ENCODE peak calls at places on chromosomes 12 and 14, in seven cellular contexts. R is left ventricle myocardium inferior, Y is thoracic aorta, F is mesendoderm, K is tibial artery, M is heart left ventricle, A is right cardiac atrium. T is an unnamed sample.

GRCh38 chr12:60168441-60168840 is 572.6 kb downstream of the SLC16A7 start:
- DNase-seq in R (no peak), Y (no peak), F (no peak), K (no peak), A (no peak), M (no peak), T (no peak)

GRCh38 chr12:93943766-93944165 is 204.6 kb upstream of the PLXNC1 start:
- DNase-seq in R (no peak), K (peak; percentile 79), A (peak; percentile 55), Y (no peak), F (peak; percentile 37), M (no peak), T (no peak)

GRCh38 chr14:95609398-95609990 is 74.6 kb downstream of the GLRX5 start:
- DNase-seq in A (no peak), F (peak; percentile 76), Y (no peak), K (no peak), R (no peak), M (no peak), T (no peak)

GRCh38 chr12:68587448-68587873 is 23.2 kb upstream of the RAP1B start:
- DNase-seq in K (no peak), Y (no peak), A (no peak), F (no peak), M (no peak), R (no peak), T (no peak)

GRCh38 chr12:12056951-12057350 is 13.8 kb upstream of the BCL2L14 start:
- DNase-seq in F (no peak), A (no peak), K (no peak), M (no peak), Y (no peak), R (no peak), T (no peak)

GRCh38 chr12:2453076-2453806 is 341.5 kb upstream of the FKBP4 start:
- DNase-seq in Y (no peak), A (no peak), F (no peak), M (no peak), R (no peak), K (no peak), T (no peak)

GRCh38 chr14:64566651-64567122 is 16.9 kb downstream of the PPP1R36 start:
- DNase-seq in K (no peak), M (no peak), F (peak; percentile 30), Y (no peak), R (no peak), A (peak; percentile 54), T (no peak)

GRCh38 chr14:54364555-54365415 is 32.0 kb upstream of the CDKN3 start:
- DNase-seq in A (peak; percentile 83), M (peak; percentile 62), Y (peak; percentile 31), R (peak; percentile 61), K (peak; percentile 72), F (no peak), T (no peak)

GRCh38 chr14:60249321-60250251 is 565 bp downstream of the PPM1A start:
- DNase-seq in Y (no peak), M (peak; percentile 80), R (peak; percentile 78), F (peak; percentile 89), K (peak; percentile 84), A (peak; percentile 90), T (peak; percentile 71)

GRCh38 chr12:11824736-11825135 is 175.3 kb downstream of the ETV6 start:
- DNase-seq in A (no peak), K (no peak), Y (no peak), F (no peak), M (no peak), R (no peak), T (no peak)

GRCh38 chr12:31118347-31118830 is 44.7 kb downstream of the DDX11 start:
- DNase-seq in K (no peak), Y (no peak), F (peak; percentile 40), M (no peak), A (peak; percentile 59), R (no peak), T (no peak)

GRCh38 chr12:69844416-69844815 is 19.4 kb downstream of the MYRFL start:
- DNase-seq in K (no peak), R (no peak), Y (no peak), A (no peak), F (no peak), M (no peak), T (no peak)

GRCh38 chr14:88025350-88025749 is 20.4 kb downstream of the GPR65 start:
- DNase-seq in A (no peak), Y (no peak), K (no peak), R (no peak), F (no peak), M (no peak), T (no peak)

GRCh38 chr12:66085213-66085612 is 45.3 kb downstream of the LLPH start:
- DNase-seq in R (no peak), A (no peak), Y (no peak), M (no peak), F (no peak), K (no peak), T (no peak)

GRCh38 chr12:66684222-66684621 is 5.3 kb upstream of the GRIP1 start:
- DNase-seq in A (no peak), R (no peak), K (no peak), Y (no peak), M (no peak), F (no peak), T (no peak)

GRCh38 chr14:67940894-67941455 is 121.4 kb downstream of the RAD51B start:
- DNase-seq in K (peak; percentile 71), R (no peak), F (no peak), A (peak; percentile 38), M (no peak), Y (no peak), T (no peak)

GRCh38 chr12:89212339-89212771 is 139.9 kb downstream of the DUSP6 start:
- DNase-seq in A (peak; percentile 59), R (peak; percentile 31), M (peak; percentile 52), Y (no peak), K (no peak), F (no peak), T (no peak)

GRCh38 chr12:27081668-27082091 is 698 bp downstream of the C12orf71 start:
- DNase-seq in R (no peak), K (no peak), Y (no peak), M (no peak), A (peak; percentile 30), F (peak; percentile 79), T (no peak)

GRCh38 chr12:62163368-62163767 is 96.8 kb upstream of the USP15 start:
- DNase-seq in R (no peak), A (no peak), M (no peak), K (no peak), Y (no peak), F (no peak), T (no peak)

GRCh38 chr14:43464968-43465367 is 1042.1 kb downstream of the FSCB start:
- DNase-seq in R (no peak), A (no peak), Y (no peak), K (no peak), M (no peak), F (no peak), T (no peak)

GRCh38 chr12:62744551-62744950 is 190.4 kb downstream of the PPM1H start:
- DNase-seq in F (no peak), R (no peak), K (no peak), A (no peak), M (no peak), Y (no peak), T (no peak)

DNA sequence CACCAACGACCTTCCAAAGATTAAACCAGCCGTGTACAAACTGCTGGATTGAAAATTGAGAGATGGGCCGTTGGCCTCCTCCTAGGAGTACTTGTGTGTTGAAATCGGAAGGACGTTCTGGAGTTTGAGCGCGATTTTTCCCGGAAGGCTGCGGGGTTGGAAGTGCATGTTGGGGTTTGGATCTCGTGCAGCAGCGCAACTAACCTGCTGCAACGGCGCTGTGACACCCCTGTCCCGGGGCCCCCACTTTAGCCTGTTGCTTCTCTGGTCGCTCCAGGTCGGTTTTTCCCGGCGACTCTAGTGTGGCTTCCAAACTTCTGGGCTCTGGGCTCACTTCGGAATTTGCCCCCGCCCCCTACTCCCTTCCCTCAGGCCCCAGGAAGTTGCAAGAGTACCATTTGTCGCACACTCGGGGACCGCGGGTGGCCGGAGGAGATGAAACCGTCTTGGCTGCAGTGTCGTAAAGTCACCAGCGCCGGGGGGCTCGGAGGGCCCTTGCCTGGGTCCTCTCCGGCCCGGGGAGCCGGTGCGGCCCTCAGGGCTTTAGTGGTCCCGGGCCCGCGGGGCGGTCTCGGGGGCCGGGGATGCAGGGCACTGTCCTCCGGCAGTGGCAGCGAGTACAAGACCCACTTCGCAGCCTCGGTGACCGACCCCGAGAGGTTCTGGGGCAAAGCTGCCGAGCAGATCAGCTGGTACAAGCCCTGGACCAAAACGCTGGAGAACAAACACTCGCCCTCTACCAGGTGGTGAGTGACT is at the start of gene ACSS3:
- DNase-seq in K (peak; percentile 71), A (peak; percentile 90), M (peak; percentile 78), Y (peak; percentile 4), F (peak; percentile 98), R (peak; percentile 75), T (peak; percentile 65)
- H3K27ac ChIP-seq in K (peak within 1 kb of the TSS; percentile 91), A (peak within 1 kb of the TSS; percentile 53), M (peak within 1 kb of the TSS; percentile 89), Y (peak within 1 kb of the TSS; percentile 82), F (peak within 1 kb of the TSS; percentile 66), R (peak within 1 kb of the TSS; percentile 94), T (peak within 1 kb of the TSS; percentile 55)

GRCh38 chr12:52926596-52927241 is 21.8 kb upstream of the KRT8 start:
- DNase-seq in M (no peak), Y (no peak), F (no peak), K (no peak), A (no peak), R (no peak), T (no peak)
- H3K27ac ChIP-seq in M (no peak overlapping the region), Y (peak overlapping the region; percentile 32), F (peak overlapping the region; percentile 74), K (peak overlapping the region; percentile 35), A (peak overlapping the region; percentile 76), R (peak overlapping the region; percentile 64), T (peak overlapping the region; percentile 69)

DNA sequence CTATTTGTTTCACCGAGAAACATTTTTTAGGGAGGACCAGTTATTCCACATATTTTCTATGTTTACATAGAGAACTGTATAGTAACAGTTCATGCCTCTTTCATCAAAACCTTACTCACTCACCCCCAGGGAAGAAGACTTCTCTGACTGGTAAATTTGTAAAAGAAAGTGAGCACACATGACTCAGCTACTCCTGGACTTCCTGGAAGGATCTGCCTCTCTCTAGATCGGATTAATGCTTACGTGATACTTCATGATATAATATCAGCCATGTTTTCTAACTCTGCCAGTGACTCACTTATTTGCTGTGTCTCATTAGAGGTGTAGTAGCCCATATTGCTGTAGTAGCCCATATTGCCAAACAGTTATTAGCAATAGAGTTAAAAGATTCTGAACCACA is 494.3 kb upstream of the ATXN7L3B start:
- DNase-seq in Y (no peak), A (no peak), M (no peak), F (peak; percentile 23), R (no peak), K (no peak), T (no peak)
- H3K27ac ChIP-seq in Y (no peak overlapping the region), A (no peak overlapping the region), M (no peak overlapping the region), F (no peak overlapping the region), R (no peak overlapping the region), K (no peak overlapping the region), T (no peak overlapping the region)

GRCh38 chr12:125214289-125214688 is 149.1 kb downstream of the AACS start:
- DNase-seq in M (no peak), F (no peak), R (no peak), K (no peak), Y (no peak), A (no peak), T (no peak)

GRCh38 chr12:125220404-125221273 is 155.4 kb downstream of the AACS start:
- DNase-seq in F (peak; percentile 47), A (no peak), M (no peak), K (no peak), Y (no peak), R (no peak), T (no peak)

GRCh38 chr12:125216720-125217119 is 151.5 kb downstream of the AACS start:
- DNase-seq in K (no peak), A (no peak), Y (no peak), M (no peak), R (no peak), F (no peak), T (no peak)

GRCh38 chr12:125218952-125219351 is 153.7 kb downstream of the AACS start:
- DNase-seq in F (no peak), R (no peak), A (no peak), K (no peak), M (no peak), Y (no peak), T (no peak)

GRCh38 chr12:125217308-125217707 is 152.1 kb downstream of the AACS start:
- DNase-seq in F (no peak), Y (no peak), R (no peak), K (no peak), M (no peak), A (no peak), T (no peak)
- H3K27ac ChIP-seq in F (no peak overlapping the region), Y (no peak overlapping the region), R (no peak overlapping the region), K (no peak overlapping the region), M (no peak overlapping the region), A (no peak overlapping the region), T (no peak overlapping the region)

T was measured in lung.